ENCODE peak calls at places on chromosomes 16 and 17, in five cellular contexts. L is kidney epithelial cell, J is NCI-H187 treated with DMSO at 0.1 percent for 48 hours, A is nucleus accumbens, M is NCI-H2029. F is an unnamed sample.

GRCh38 chr16:87351320-87351698 is 32.3 kb downstream of the FBXO31 start:
- DNase-seq in M (no peak), L (no peak), J (no peak), A (no peak), F (no peak)

GRCh38 chr16:87541882-87542234 is 49.0 kb upstream of the ZCCHC14 start:
- DNase-seq in J (no peak), L (no peak), M (no peak), A (no peak), F (no peak)

GRCh38 chr17:55830699-55831098 is 79.8 kb downstream of the PCTP start:
- DNase-seq in A (no peak), M (no peak), J (peak), L (no peak), F (no peak)

GRCh38 chr17:44792276-44792675 is 33.5 kb downstream of the ADAM11 start:
- DNase-seq in L (no peak), A (no peak), M (no peak), J (no peak), F (no peak)

GRCh38 chr17:29147682-29148081 is 32.5 kb downstream of the MYO18A start:
- DNase-seq in J (no peak), A (no peak), L (no peak), M (no peak), F (no peak)

GRCh38 chr17:74354123-74354522 is 7.5 kb downstream of the BTBD17 start:
- DNase-seq in L (no peak), A (peak), M (no peak), J (no peak), F (no peak)

GRCh38 chr16:66651474-66651765 is 45.1 kb downstream of the CMTM4 start:
- DNase-seq in J (no peak), M (no peak), L (no peak), A (no peak), F (no peak)

GRCh38 chr17:74825003-74825627 is 34.6 kb downstream of the GRIN2C start:
- DNase-seq in J (no peak), A (no peak), L (no peak), M (no peak), F (no peak)

GRCh38 chr17:21353326-21354010 is 22.7 kb upstream of the KCNJ12 start:
- DNase-seq in M (no peak), A (no peak), J (no peak), L (no peak), F (no peak)

GRCh38 chr17:2610640-2611175 is 17.3 kb downstream of the PAFAH1B1 start:
- DNase-seq in J (no peak), A (no peak), L (no peak), M (no peak), F (no peak)

GRCh38 chr16:86865866-86866675 is 287.7 kb downstream of the FOXL1 start:
- DNase-seq in J (no peak), L (no peak), A (no peak), M (no peak), F (no peak)

GRCh38 chr17:8621585-8621984 is 8.9 kb downstream of the MYH10 start:
- DNase-seq in A (no peak), M (no peak), J (no peak), L (no peak), F (no peak)

GRCh38 chr16:12245088-12245922 is 268.8 kb downstream of the SNX29 start:
- DNase-seq in M (no peak), A (no peak), J (no peak), L (no peak), F (no peak)

GRCh38 chr17:69417545-69418483 is 3.3 kb downstream of the MAP2K6 start:
- DNase-seq in L (no peak), J (no peak), A (no peak), M (no peak), F (no peak)

GRCh38 chr16:31248344-31248743 is 11.4 kb upstream of the ITGAM start:
- DNase-seq in J (no peak), A (no peak), L (no peak), M (no peak), F (peak)

GRCh38 chr17:10155334-10156081 is 42.9 kb downstream of the GAS7 start:
- DNase-seq in M (no peak), A (no peak), L (no peak), J (no peak), F (no peak)

GRCh38 chr17:64498308-64499203 is 1.7 kb upstream of the POLG2 start:
- DNase-seq in A (no peak), J (no peak), M (no peak), L (no peak), F (no peak)

GRCh38 chr17:75898065-75898464 is 1.3 kb upstream of the TRIM65 start:
- DNase-seq in A (no peak), J (no peak), L (no peak), M (no peak), F (no peak)

GRCh38 chr17:71055128-71055527 is 885.8 kb downstream of the KCNJ2 start:
- DNase-seq in A (no peak), J (no peak), M (no peak), L (no peak), F (no peak)

GRCh38 chr17:5516060-5516792 is 29.9 kb downstream of the MIS12 start:
- DNase-seq in M (no peak), J (no peak), L (peak), A (no peak), F (peak)

GRCh38 chr16:11633113-11633512 is 35.1 kb upstream of the SNN start:
- DNase-seq in J (no peak), L (no peak), M (no peak), A (no peak), F (no peak)

GRCh38 chr16:89798832-89799370 is 17.5 kb downstream of the FANCA start:
- DNase-seq in M (no peak), J (no peak), L (no peak), A (no peak), F (no peak)

F was measured in keratinocyte.